ENCODE peak calls at places on chromosomes 12 and 14, in six cellular contexts. K, M, G, P, Y and A are unnamed samples.

GRCh38 chr14:99524804-99525698 is 43.8 kb downstream of the CCNK start:
- DNase-seq in K (peak; percentile 62), M (no peak), G (peak; percentile 48), P (peak; percentile 66), Y (no peak), A (no peak)

GRCh38 chr12:10409387-10409786 is at the start of gene KLRC4:
- DNase-seq in K (no peak), M (no peak), G (peak; percentile 22), P (peak; percentile 56), Y (no peak), A (no peak)

GRCh38 chr14:80134321-80134720 is 77.0 kb downstream of the DIO2 start:
- DNase-seq in K (no peak), M (no peak), G (no peak), P (no peak), Y (no peak), A (no peak)

GRCh38 chr12:120642086-120642485 is 1.7 kb downstream of the CABP1 start:
- DNase-seq in K (no peak), M (no peak), G (no peak), P (no peak), Y (no peak), A (no peak)

GRCh38 chr12:1777798-1778197 is 42.6 kb upstream of the LRTM2 start:
- DNase-seq in K (no peak), M (no peak), G (peak; percentile 86), P (peak; percentile 73), Y (no peak), A (no peak)

GRCh38 chr12:132217800-132218518 is 73.7 kb downstream of the NOC4L start:
- DNase-seq in K (no peak), M (no peak), G (no peak), P (no peak), Y (no peak), A (no peak)

GRCh38 chr12:65936529-65936911 is 112.2 kb downstream of the HMGA2 start:
- DNase-seq in K (no peak), M (no peak), G (no peak), P (no peak), Y (no peak), A (no peak)

GRCh38 chr14:99395904-99396530 is 84.6 kb downstream of the SETD3 start:
- DNase-seq in K (no peak), M (no peak), G (peak; percentile 56), P (peak; percentile 50), Y (no peak), A (no peak)

GRCh38 chr12:3667485-3667884 is 85.4 kb downstream of the CRACR2A start:
- DNase-seq in K (peak; percentile 12), M (no peak), G (no peak), P (no peak), Y (no peak), A (no peak)

GRCh38 chr12:95615735-95616134 is 64.5 kb upstream of the USP44 start:
- DNase-seq in K (no peak), M (no peak), G (no peak), P (peak; percentile 27), Y (no peak), A (no peak)

GRCh38 chr12:5232291-5232690 is 188.6 kb downstream of the KCNA5 start:
- DNase-seq in K (no peak), M (no peak), G (no peak), P (no peak), Y (no peak), A (no peak)

GRCh38 chr14:20834899-20835298 is 32.3 kb upstream of the RNASE1 start:
- DNase-seq in K (peak; percentile 26), M (no peak), G (no peak), P (no peak), Y (no peak), A (no peak)

GRCh38 chr14:20830831-20831230 is 28.2 kb upstream of the RNASE1 start:
- DNase-seq in K (no peak), M (no peak), G (no peak), P (no peak), Y (no peak), A (no peak)

GRCh38 chr14:20841096-20841495 is 38.5 kb upstream of the RNASE1 start:
- DNase-seq in K (no peak), M (no peak), G (no peak), P (no peak), Y (no peak), A (no peak)

GRCh38 chr14:20836668-20837338 is 34.2 kb upstream of the RNASE1 start:
- DNase-seq in K (peak; percentile 82), M (no peak), G (peak; percentile 54), P (peak; percentile 3), Y (no peak), A (no peak)
- TF ChIP-seq CTCF in K (peak; percentile 73), M (peak; percentile 57), G (peak; percentile 49), P (peak; percentile 48), Y (peak; percentile 54), A (no peak)

DNA sequence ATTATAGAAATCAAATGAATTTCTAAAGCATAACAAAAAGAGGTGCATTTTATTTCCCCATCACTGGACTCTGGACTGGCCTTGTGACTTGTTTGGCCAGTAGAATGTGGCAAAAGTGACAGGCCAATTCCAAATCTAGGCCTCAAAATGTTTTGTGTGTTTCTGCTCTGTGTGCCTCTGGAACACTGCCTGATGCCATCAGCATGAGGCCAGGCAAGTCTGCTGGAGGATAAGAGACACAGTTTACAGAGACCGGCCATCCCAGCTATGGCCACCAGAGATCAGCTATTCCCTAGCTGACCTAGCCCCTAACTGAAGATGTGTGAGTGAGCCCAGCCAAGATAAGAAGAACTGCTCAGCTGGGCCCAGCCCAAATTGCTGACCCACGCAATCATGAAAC is 32.9 kb downstream of the ASCL1 start:
- DNase-seq in K (no peak), M (no peak), G (no peak), P (no peak), Y (no peak), A (no peak)
- TF ChIP-seq CTCF in K (no peak), M (no peak), G (no peak), P (no peak), Y (no peak), A (no peak)

GRCh38 chr14:23951590-23952143 is 1.9 kb upstream of the DHRS4 start:
- DNase-seq in K (no peak), M (no peak), G (no peak), P (no peak), Y (no peak), A (no peak)
- TF ChIP-seq CTCF in K (no peak), M (no peak), G (no peak), P (peak; percentile 7), Y (no peak), A (no peak)

GRCh38 chr12:105235747-105236476 is at the start of gene APPL2:
- DNase-seq in K (peak; percentile 91), M (peak; percentile 75), G (peak; percentile 81), P (peak; percentile 89), Y (peak; percentile 97), A (peak; percentile 68)
- TF ChIP-seq CTCF in K (peak; percentile 35), M (peak; percentile 48), G (no peak), P (peak; percentile 32), Y (peak; percentile 63), A (peak; percentile 39)

DNA sequence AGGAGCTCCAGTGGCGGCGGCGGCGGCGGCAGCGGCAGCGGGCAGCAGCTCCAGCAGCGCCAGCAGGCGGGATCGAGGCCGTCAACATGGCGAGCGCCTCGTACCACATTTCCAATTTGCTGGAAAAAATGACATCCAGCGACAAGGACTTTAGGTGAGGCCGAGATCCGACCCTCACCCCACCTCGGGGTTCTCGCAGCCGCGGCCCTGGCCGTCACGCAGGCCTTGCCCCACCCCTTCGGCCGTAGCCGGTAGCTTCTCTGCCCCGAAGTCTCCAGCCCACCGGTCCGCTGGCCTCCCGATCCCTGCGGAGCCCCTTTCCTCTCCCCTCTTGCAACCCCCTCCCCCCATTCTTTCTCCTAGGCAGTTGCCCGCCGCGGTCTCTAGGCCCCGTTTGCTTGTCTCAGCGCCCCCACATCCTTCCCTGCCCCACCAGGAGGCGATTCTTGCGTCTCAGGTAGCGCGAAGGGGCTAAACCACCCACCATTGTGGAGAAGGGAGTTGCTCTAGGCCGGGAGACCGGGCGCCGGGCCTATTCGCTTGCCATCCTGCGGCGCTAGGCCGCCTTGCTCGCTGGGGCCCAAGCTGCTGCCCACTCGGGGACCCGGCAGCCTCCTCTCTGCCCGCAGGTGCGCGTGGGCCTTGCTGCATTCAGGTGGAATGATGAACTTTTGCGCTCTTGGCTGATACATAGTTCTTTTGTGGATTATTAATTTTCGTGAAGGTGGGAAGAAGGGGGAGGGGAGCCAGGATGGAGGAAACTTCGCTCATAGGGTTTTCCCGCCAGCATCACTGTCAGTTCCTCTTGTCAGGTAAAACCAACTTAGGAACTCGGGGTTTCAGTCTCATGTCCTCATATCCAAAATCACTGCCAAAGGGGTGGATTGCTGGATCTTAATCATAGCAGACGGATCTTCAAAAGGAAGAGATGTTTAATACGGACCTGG is 747 bp downstream of the CAND1 start:
- DNase-seq in K (peak; percentile 46), M (peak; percentile 41), G (no peak), P (peak; percentile 30), Y (peak; percentile 88), A (peak; percentile 49)
- TF ChIP-seq CTCF in K (no peak), M (no peak), G (no peak), P (no peak), Y (no peak), A (no peak)

GRCh38 chr14:105377555-105378182 is 20.7 kb upstream of the TEX22 start:
- DNase-seq in K (no peak), M (no peak), G (no peak), P (no peak), Y (peak; percentile 64), A (no peak)
- TF ChIP-seq CTCF in K (no peak), M (no peak), G (no peak), P (no peak), Y (no peak), A (no peak)

GRCh38 chr12:50505386-50505827 is 622 bp downstream of the DIP2B start:
- DNase-seq in K (no peak), M (no peak), G (peak; percentile 22), P (peak; percentile 19), Y (no peak), A (no peak)
- TF ChIP-seq CTCF in K (no peak), M (no peak), G (no peak), P (no peak), Y (peak; percentile 6), A (no peak)

DNA sequence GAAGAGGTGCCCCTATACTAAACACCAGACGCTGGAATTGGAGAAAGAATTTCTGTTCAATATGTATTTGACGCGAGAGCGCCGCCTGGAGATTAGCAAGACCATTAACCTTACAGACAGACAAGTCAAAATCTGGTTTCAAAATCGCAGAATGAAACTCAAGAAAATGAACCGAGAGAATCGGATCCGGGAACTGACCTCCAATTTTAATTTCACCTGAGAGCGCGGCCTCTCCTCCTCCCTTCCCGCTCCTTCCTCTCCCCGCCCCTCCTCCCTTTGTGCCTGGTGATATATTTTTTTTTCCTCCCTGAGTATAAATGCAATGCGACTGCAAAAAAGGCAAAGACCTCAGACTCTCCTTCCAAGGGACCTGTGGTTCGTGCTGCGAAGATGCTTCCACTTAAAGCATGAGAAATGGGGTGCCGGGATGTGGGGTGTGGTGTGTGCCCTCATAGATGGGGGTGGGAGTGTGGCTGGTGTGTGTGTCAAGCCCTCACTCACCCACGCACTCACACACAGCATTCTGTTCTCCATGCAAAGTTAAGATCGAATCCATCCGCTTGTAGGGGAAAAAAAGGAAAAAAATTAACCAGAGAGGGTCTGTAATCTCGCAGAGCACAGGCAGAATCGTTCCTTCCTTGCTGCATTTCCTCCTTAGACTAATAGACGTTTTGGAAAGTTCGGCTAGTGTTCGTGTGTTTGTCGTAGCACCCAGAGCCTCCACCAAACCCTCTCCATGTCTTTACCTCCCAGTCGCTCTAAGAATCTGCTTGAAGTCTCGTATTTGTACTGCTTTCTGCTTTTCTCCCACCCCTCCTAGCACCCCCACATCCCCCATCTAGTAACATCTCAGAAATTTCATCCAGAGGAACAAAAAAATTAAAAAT is 4.5 kb downstream of the HOXC10 start:
- DNase-seq in K (peak; percentile 77), M (no peak), G (peak; percentile 71), P (peak; percentile 61), Y (no peak), A (no peak)
- TF ChIP-seq CTCF in K (peak; percentile 89), M (peak; percentile 65), G (peak; percentile 58), P (peak; percentile 59), Y (no peak), A (peak; percentile 51)